ENCODE peak calls at places on chromosome 1, in ten cellular contexts. G is heart left ventricle; Y is brain microvascular endothelial cell; S is stomach; V is CD8-positive, alpha-beta T cell; N is heart right ventricle; L is uterus; U is pancreas; I is BE2C; C is thoracic aorta. Z is an unnamed sample.

GRCh38 chr1:217910205-217910604 is 279.1 kb downstream of the SPATA17 start:
- DNase-seq in L (no peak), G (no peak), V (no peak), I (no peak), S (no peak), N (no peak), C (no peak), U (no peak), Y (no peak), Z (no peak)

GRCh38 chr1:99682291-99682751 is 36.4 kb downstream of the PALMD start:
- DNase-seq in G (no peak), C (no peak), Y (peak; percentile 77), V (no peak), U (no peak), L (no peak), S (no peak), N (no peak), I (no peak), Z (no peak)

GRCh38 chr1:10939654-10940450 is 72.6 kb upstream of the TARDBP start:
- DNase-seq in G (peak; percentile 60), U (no peak), N (no peak), C (no peak), V (no peak), S (no peak), I (no peak), L (no peak), Y (no peak), Z (no peak)

GRCh38 chr1:56326056-56326455 is 253.3 kb downstream of the PLPP3 start:
- DNase-seq in Y (no peak), N (no peak), C (no peak), S (no peak), I (no peak), V (no peak), L (no peak), U (no peak), G (no peak), Z (no peak)

GRCh38 chr1:209412036-209412435 is 171.5 kb upstream of the CAMK1G start:
- DNase-seq in I (no peak), G (no peak), Y (no peak), S (no peak), N (no peak), L (no peak), U (no peak), C (no peak), V (no peak), Z (no peak)

GRCh38 chr1:192709544-192709943 is 73.6 kb downstream of the RGS13 start:
- DNase-seq in L (no peak), Y (no peak), C (no peak), U (no peak), N (no peak), G (no peak), I (no peak), S (no peak), V (no peak), Z (peak; percentile 90)

GRCh38 chr1:151165281-151165737 is 393 bp downstream of the LYSMD1 start:
- DNase-seq in Y (peak; percentile 25), S (no peak), G (no peak), U (no peak), N (peak; percentile 44), V (no peak), C (no peak), I (no peak), L (peak; percentile 71), Z (peak; percentile 60)

GRCh38 chr1:117646956-117647355 is 41.1 kb downstream of the TENT5C start:
- DNase-seq in N (no peak), I (no peak), Y (no peak), U (no peak), S (no peak), G (no peak), V (no peak), C (no peak), L (no peak), Z (no peak)

GRCh38 chr1:32733573-32734321 is 31.2 kb upstream of the SYNC start:
- DNase-seq in G (peak; percentile 71), I (no peak), V (no peak), Y (peak; percentile 53), U (no peak), S (no peak), L (no peak), C (no peak), N (no peak), Z (no peak)

GRCh38 chr1:25820247-25821111 is 725 bp downstream of the MTFR1L start:
- DNase-seq in I (peak; percentile 44), C (no peak), U (no peak), Y (peak; percentile 38), S (peak; percentile 61), V (peak; percentile 69), N (no peak), G (no peak), L (no peak), Z (peak; percentile 60)

GRCh38 chr1:25118554-25118953 is 113.7 kb downstream of the SYF2 start:
- DNase-seq in Y (no peak), G (no peak), I (no peak), L (no peak), S (no peak), V (no peak), U (no peak), N (no peak), C (no peak), Z (no peak)

GRCh38 chr1:239819075-239819474 is 272.6 kb upstream of the FMN2 start:
- DNase-seq in C (no peak), N (no peak), U (no peak), G (no peak), V (no peak), L (no peak), I (no peak), S (no peak), Y (no peak), Z (no peak)

GRCh38 chr1:87598429-87598828 is 269.7 kb downstream of the LMO4 start:
- DNase-seq in U (no peak), C (no peak), N (no peak), L (no peak), S (no peak), Y (no peak), G (no peak), V (no peak), I (no peak), Z (peak; percentile 17)

GRCh38 chr1:1972976-1973715 is 30.4 kb downstream of the CFAP74 start:
- DNase-seq in V (no peak), N (no peak), Y (no peak), L (no peak), C (no peak), I (no peak), U (no peak), S (no peak), G (peak; percentile 55), Z (no peak)

GRCh38 chr1:180672505-180672904 is 40.7 kb downstream of the XPR1 start:
- DNase-seq in C (no peak), S (no peak), V (no peak), U (no peak), Y (no peak), G (no peak), N (no peak), L (no peak), I (no peak), Z (no peak)

GRCh38 chr1:16196874-16197273 is 15.6 kb downstream of the ARHGEF19 start:
- DNase-seq in C (no peak), I (no peak), L (no peak), N (no peak), Y (no peak), S (no peak), V (no peak), G (no peak), U (no peak), Z (no peak)

GRCh38 chr1:224052767-224053166 is 61.1 kb upstream of the FBXO28 start:
- DNase-seq in I (no peak), V (no peak), N (no peak), Y (peak; percentile 58), L (no peak), G (no peak), U (no peak), C (no peak), S (no peak), Z (no peak)

DNA sequence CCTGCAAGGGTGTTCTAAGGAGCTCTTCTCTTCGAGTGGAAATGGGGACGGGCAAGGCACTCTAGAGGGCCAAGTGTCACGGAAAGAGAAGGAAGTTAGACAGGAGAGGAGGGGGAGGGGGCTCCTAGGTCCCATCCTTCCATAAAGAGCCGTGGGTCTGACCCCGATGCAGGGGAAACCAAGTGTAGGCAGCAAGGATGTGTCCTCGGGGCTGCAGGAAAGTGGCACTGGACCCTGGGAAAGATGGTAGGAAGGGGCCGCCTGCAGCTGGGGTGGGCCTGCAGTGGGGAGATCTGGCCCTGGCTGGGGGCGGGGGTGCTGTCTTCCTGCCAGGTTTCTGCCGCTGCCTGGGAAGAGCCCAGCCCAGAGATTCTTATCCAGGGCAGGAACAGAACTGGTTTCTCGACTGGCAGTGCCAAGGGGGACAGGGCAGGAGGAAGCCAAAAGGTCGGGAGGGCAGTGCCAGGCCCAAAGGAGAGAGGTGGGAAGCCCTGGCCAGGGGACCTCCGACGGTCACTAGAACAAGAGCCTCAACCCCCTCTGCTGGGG is 12.9 kb downstream of the CRABP2 start:
- DNase-seq in C (no peak), L (no peak), Y (no peak), N (no peak), S (peak; percentile 61), V (no peak), G (peak; percentile 47), I (peak; percentile 73), U (no peak), Z (no peak)
- H3K4me3 ChIP-seq in C (no peak overlapping the region), L (no peak overlapping the region), Y (no peak overlapping the region), N (no peak overlapping the region), S (no peak overlapping the region), V (no peak overlapping the region), G (no peak overlapping the region), I (no peak overlapping the region), U (no peak overlapping the region), Z (no peak overlapping the region)

GRCh38 chr1:28507646-28508434 is 2.0 kb downstream of the RCC1 start:
- DNase-seq in G (no peak), V (no peak), S (no peak), N (no peak), L (no peak), C (no peak), Y (no peak), I (no peak), U (no peak), Z (no peak)
- H3K36me3 ChIP-seq in G (peaks cover 41% of the 10 kb centered on the region), V (peaks cover 39% of the 10 kb centered on the region), S (peaks cover 53% of the 10 kb centered on the region), N (no peaks in the 10 kb centered on the region), L (no peaks in the 10 kb centered on the region), C (peaks cover 28% of the 10 kb centered on the region), Y (peaks cover 64% of the 10 kb centered on the region), I (peaks cover 67% of the 10 kb centered on the region), U (peaks cover 30% of the 10 kb centered on the region), Z (no peaks in the 10 kb centered on the region)

DNA sequence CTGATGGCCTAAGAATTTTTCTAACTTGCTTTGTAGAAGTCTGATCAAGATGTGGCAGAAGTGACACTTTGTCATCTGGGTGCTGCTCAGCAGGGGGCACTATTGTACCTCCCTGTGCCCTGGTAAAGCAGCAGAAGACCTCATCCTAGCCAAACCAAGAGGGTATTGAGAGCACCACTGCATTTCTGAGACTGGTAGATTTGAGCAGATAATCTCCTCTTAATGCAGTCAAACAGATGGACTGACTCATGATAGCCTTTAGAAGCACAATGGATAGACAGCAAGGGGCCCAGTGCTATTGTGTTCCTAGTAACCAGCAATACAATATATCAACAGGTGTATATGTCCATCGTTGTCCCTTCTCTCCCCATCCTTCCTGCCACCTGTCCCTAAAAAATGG is 5.7 kb downstream of the TPM3 start:
- DNase-seq in I (peak; percentile 48), Y (peak; percentile 35), S (peak; percentile 81), C (no peak), N (no peak), L (no peak), V (peak; percentile 66), G (no peak), U (peak; percentile 63), Z (peak; percentile 79)
- TF ChIP-seq CTCF in I (peak; percentile 61), Y (peak; percentile 64), S (peak; percentile 35), C (no peak), N (peak; percentile 50), L (no peak), V (peak; percentile 63), G (peak; percentile 45), U (peak; percentile 61), Z (peak; percentile 41)

GRCh38 chr1:35120458-35121133 is 41.4 kb downstream of the ZMYM1 start:
- DNase-seq in N (peak; percentile 11), V (peak; percentile 5), U (no peak), G (no peak), I (peak; percentile 5), Y (no peak), C (no peak), S (peak; percentile 27), L (no peak), Z (no peak)
- H3K4me3 ChIP-seq in N (peak overlapping the region; percentile 36), V (no peak overlapping the region), U (peak overlapping the region; percentile 36), G (peak overlapping the region; percentile 18), I (peak overlapping the region; percentile 30), Y (peak overlapping the region; percentile 45), C (peak overlapping the region; percentile 68), S (peak overlapping the region; percentile 37), L (no peak overlapping the region), Z (peak overlapping the region; percentile 36)

Z was measured in testis.